ENCODE peak calls at places on chromosomes 4 and X, in four cellular contexts. H is fibroblast of lung, L is fibroblast of the aortic adventitia, F is NB4. E is an unnamed sample.
A peak's percentile ranks its signal among the peaks of the same experiment; 100 is the strongest.

GRCh38 chr4:26176621-26177121 is 144.1 kb upstream of the RBPJ start:
- DNase-seq in H (peak; percentile 94), L (peak; percentile 96), F (no peak), E (peak; percentile 92)

GRCh38 chr4:125928652-125929051 is 613.9 kb downstream of the FAT4 start:
- DNase-seq in H (no peak), L (no peak), F (no peak), E (no peak)

GRCh38 chr4:67049446-67049845 is 495.9 kb downstream of the CENPC start:
- DNase-seq in H (no peak), L (no peak), F (no peak), E (no peak)

GRCh38 chr4:8117278-8117682 is 41.3 kb downstream of the ABLIM2 start:
- DNase-seq in H (no peak), L (no peak), F (peak; percentile 69), E (peak; percentile 21)

GRCh38 chr4:146916479-146917076 is 29.1 kb downstream of the TTC29 start:
- DNase-seq in H (peak; percentile 29), L (peak; percentile 72), F (peak; percentile 48), E (peak; percentile 62)

GRCh38 chr4:6972911-6973310 is 63.3 kb downstream of the TBC1D14 start:
- DNase-seq in H (peak; percentile 11), L (no peak), F (no peak), E (peak; percentile 32)

GRCh38 chrX:68462653-68463052 is 29.4 kb upstream of the OPHN1 start:
- DNase-seq in H (peak; percentile 26), L (peak; percentile 53), F (peak; percentile 40), E (peak; percentile 36)

GRCh38 chr4:151676301-151676700 is 84.5 kb downstream of the GATB start:
- DNase-seq in H (peak; percentile 87), L (peak; percentile 81), F (no peak), E (peak; percentile 58)

GRCh38 chr4:13705521-13706035 is 78.1 kb upstream of the BOD1L1 start:
- DNase-seq in H (no peak), L (no peak), F (no peak), E (no peak)

GRCh38 chrX:49120104-49120503 is 3.4 kb downstream of the GPKOW start:
- DNase-seq in H (no peak), L (no peak), F (peak; percentile 34), E (no peak)

GRCh38 chr4:56244681-56245080 is 142.6 kb downstream of the AASDH start:
- DNase-seq in H (no peak), L (no peak), F (no peak), E (no peak)

GRCh38 chrX:119228506-119229290 is 7.4 kb upstream of the PGRMC1 start:
- DNase-seq in H (peak; percentile 92), L (peak; percentile 94), F (no peak), E (peak; percentile 59)

GRCh38 chr4:151175754-151176153 is 76.3 kb downstream of the RPS3A start:
- DNase-seq in H (no peak), L (no peak), F (no peak), E (no peak)

GRCh38 chr4:46931981-46932380 is 22.9 kb upstream of the COX7B2 start:
- DNase-seq in H (peak; percentile 45), L (peak; percentile 70), F (peak; percentile 61), E (peak; percentile 30)

GRCh38 chrX:150366951-150367545 is 3.9 kb downstream of the MAMLD1 start:
- DNase-seq in H (peak; percentile 68), L (peak; percentile 50), F (no peak), E (peak; percentile 64)

GRCh38 chr4:84952004-84952403 is 14.5 kb downstream of the WDFY3 start:
- DNase-seq in H (peak; percentile 92), L (peak; percentile 63), F (no peak), E (peak; percentile 65)

GRCh38 chr4:121977251-121978168 is 25.6 kb upstream of the TRPC3 start:
- DNase-seq in H (no peak), L (peak; percentile 19), F (peak; percentile 9), E (peak; percentile 48)

GRCh38 chrX:9416562-9417319 is 48.1 kb upstream of the TBL1X start:
- DNase-seq in H (peak; percentile 14), L (peak; percentile 60), F (no peak), E (peak; percentile 66)

GRCh38 chr4:67765401-67765800 is 11.2 kb upstream of the GNRHR start:
- DNase-seq in H (peak; percentile 60), L (peak; percentile 14), F (no peak), E (no peak)

GRCh38 chr4:152689615-152690501 is 10.1 kb upstream of the TMEM154 start:
- DNase-seq in H (peak; percentile 27), L (no peak), F (no peak), E (no peak)

GRCh38 chrX:130176354-130176776 is 4.6 kb downstream of the RAB33A start:
- DNase-seq in H (peak; percentile 11), L (no peak), F (no peak), E (no peak)

GRCh38 chrX:140066262-140066661 is 100.9 kb upstream of the CXorf66 start:
- DNase-seq in H (no peak), L (no peak), F (peak; percentile 0), E (no peak)

GRCh38 chr4:100754741-100755140 is 236.9 kb upstream of the EMCN start:
- DNase-seq in H (no peak), L (no peak), F (peak; percentile 41), E (no peak)

GRCh38 chrX:132592880-132593279 is 104.0 kb upstream of the MBNL3 start:
- DNase-seq in H (no peak), L (peak; percentile 6), F (peak; percentile 22), E (peak; percentile 35)

GRCh38 chrX:150032742-150033141 is 94.5 kb upstream of the EOLA2 start:
- DNase-seq in H (peak; percentile 62), L (peak; percentile 65), F (no peak), E (peak; percentile 70)

GRCh38 chrX:50852524-50852923 is 38.5 kb upstream of the SHROOM4 start:
- DNase-seq in H (no peak), L (no peak), F (no peak), E (no peak)

GRCh38 chr4:52203351-52203750 is 152.2 kb downstream of the SPATA18 start:
- DNase-seq in H (no peak), L (no peak), F (no peak), E (no peak)

GRCh38 chr4:124386648-124387047 is 325.9 kb downstream of the ANKRD50 start:
- DNase-seq in H (no peak), L (no peak), F (peak; percentile 2), E (no peak)

GRCh38 chr4:105369988-105370387 is 103.9 kb downstream of the PPA2 start:
- DNase-seq in H (peak; percentile 25), L (no peak), F (no peak), E (peak; percentile 5)

GRCh38 chr4:14532436-14532835 is 469.8 kb upstream of the CPEB2 start:
- DNase-seq in H (no peak), L (no peak), F (no peak), E (no peak)

GRCh38 chr4:71732706-71733105 is 51.2 kb downstream of the GC start:
- DNase-seq in H (peak; percentile 45), L (peak; percentile 54), F (peak; percentile 20), E (peak; percentile 14)

GRCh38 chr4:175805863-175806262 is 6.2 kb downstream of the GPM6A start:
- DNase-seq in H (no peak), L (no peak), F (no peak), E (no peak)

GRCh38 chrX:153688534-153688899 is 791 bp downstream of the SLC6A8 start:
- DNase-seq in H (no peak), L (no peak), F (no peak), E (no peak)

GRCh38 chr4:113316879-113317278 is 267.4 kb downstream of the ANK2 start:
- DNase-seq in H (peak; percentile 34), L (peak; percentile 56), F (no peak), E (no peak)

GRCh38 chr4:164716901-164717300 is 37.0 kb upstream of the SMIM31 start:
- DNase-seq in H (no peak), L (no peak), F (peak; percentile 4), E (no peak)

GRCh38 chrX:134431894-134432293 is 28.1 kb upstream of the HPRT1 start:
- DNase-seq in H (peak; percentile 57), L (peak; percentile 34), F (peak; percentile 22), E (peak; percentile 20)

GRCh38 chr4:145734576-145735329 is 54.8 kb downstream of the C4orf51 start:
- DNase-seq in H (peak; percentile 99), L (peak; percentile 99), F (no peak), E (peak; percentile 78)

GRCh38 chr4:105979506-105979905 is 84.2 kb downstream of the NPNT start:
- DNase-seq in H (peak; percentile 23), L (no peak), F (no peak), E (no peak)

GRCh38 chr4:182806259-182807252 is 110.6 kb downstream of the DCTD start:
- DNase-seq in H (peak; percentile 61), L (peak; percentile 60), F (peak; percentile 71), E (peak; percentile 52)

GRCh38 chr4:182807841-182808548 is 109.2 kb downstream of the DCTD start:
- DNase-seq in H (no peak), L (no peak), F (no peak), E (no peak)

GRCh38 chr4:182808673-182809416 is 108.3 kb downstream of the DCTD start:
- DNase-seq in H (peak; percentile 23), L (no peak), F (peak; percentile 87), E (no peak)

GRCh38 chr4:182805606-182806149 is 111.5 kb downstream of the DCTD start:
- DNase-seq in H (no peak), L (no peak), F (no peak), E (no peak)

DNA sequence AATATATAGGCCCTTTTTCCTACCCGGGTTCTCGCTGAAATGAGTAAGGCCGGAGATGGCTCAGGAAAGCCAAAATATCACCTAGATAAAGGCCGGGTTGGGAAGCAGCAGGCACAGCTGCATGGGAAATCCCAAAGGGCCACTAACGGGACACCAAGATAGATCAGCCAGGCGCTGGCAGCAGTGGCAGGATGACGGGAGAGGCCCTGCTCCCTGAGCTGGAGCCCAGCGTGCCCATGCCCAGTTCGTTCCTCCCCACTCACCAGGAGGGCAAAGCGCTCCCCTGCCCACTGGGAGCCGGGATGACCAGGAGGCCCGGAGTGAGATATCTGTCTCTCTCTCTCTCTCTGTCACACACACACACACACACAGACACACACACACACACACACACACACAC is 109.8 kb downstream of the DCTD start:
- DNase-seq in H (no peak), L (no peak), F (no peak), E (no peak)
- H3K4me3 ChIP-seq in H (no peak overlapping the region), L (no peak overlapping the region), F (no peak overlapping the region), E (no peak overlapping the region)

GRCh38 chrX:20418379-20418778 is 151.7 kb upstream of the RPS6KA3 start:
- DNase-seq in H (no peak), L (no peak), F (peak; percentile 80), E (no peak)
- TF ChIP-seq CTCF in H (no peak), L (no peak), F (no peak), E (no peak)

GRCh38 chr4:169663894-169664293 is 43.5 kb downstream of the CLCN3 start:
- DNase-seq in H (peak; percentile 75), L (peak; percentile 51), F (no peak), E (no peak)
- H3K4me3 ChIP-seq in H (no peak overlapping the region), L (no peak overlapping the region), F (no peak overlapping the region), E (no peak overlapping the region)

GRCh38 chr4:112189754-112190153 is 41.8 kb upstream of the AP1AR start:
- DNase-seq in H (no peak), L (peak; percentile 54), F (no peak), E (peak; percentile 80)
- TF ChIP-seq CTCF in H (peak; percentile 24), L (peak; percentile 38), F (no peak), E (peak; percentile 43)

E was measured in fibroblast of villous mesenchyme.